ENCODE peak calls at places on chromosomes 5 and 9, in four cellular contexts. One of them, this sample, is unnamed.

GRCh38 chr9:129682381-129682780 is 16.9 kb downstream of the PRRX2 start:
- DNase-seq in gastrocnemius medialis: no peak
- DNase-seq in fibroblast of pulmonary artery: no peak
- DNase-seq in endothelial cell: no peak
- DNase-seq in this sample: no peak

GRCh38 chr9:7980691-7981289 is 181.2 kb upstream of the DMAC1 start:
- DNase-seq in gastrocnemius medialis: no peak
- DNase-seq in fibroblast of pulmonary artery: no peak
- DNase-seq in endothelial cell: no peak
- DNase-seq in this sample: no peak

GRCh38 chr9:129281506-129282145 is 103.6 kb upstream of the IER5L start:
- DNase-seq in gastrocnemius medialis: peak; percentile 2
- DNase-seq in fibroblast of pulmonary artery: no peak
- DNase-seq in endothelial cell: no peak
- DNase-seq in this sample: no peak

GRCh38 chr5:132734687-132735086 is 2.7 kb downstream of the KIF3A start:
- DNase-seq in gastrocnemius medialis: no peak
- DNase-seq in fibroblast of pulmonary artery: no peak
- DNase-seq in endothelial cell: no peak
- DNase-seq in this sample: no peak

GRCh38 chr9:126705767-126706697 is 92.3 kb downstream of the LMX1B start:
- DNase-seq in gastrocnemius medialis: peak; percentile 46
- DNase-seq in fibroblast of pulmonary artery: peak; percentile 45
- DNase-seq in endothelial cell: peak; percentile 75
- DNase-seq in this sample: peak; percentile 35

GRCh38 chr5:66436721-66437120 is 159.5 kb upstream of the MAST4 start:
- DNase-seq in gastrocnemius medialis: no peak
- DNase-seq in fibroblast of pulmonary artery: no peak
- DNase-seq in endothelial cell: no peak
- DNase-seq in this sample: no peak

GRCh38 chr5:164967354-164967753 is 1461.9 kb downstream of the MAT2B start:
- DNase-seq in gastrocnemius medialis: no peak
- DNase-seq in fibroblast of pulmonary artery: no peak
- DNase-seq in endothelial cell: no peak
- DNase-seq in this sample: no peak

GRCh38 chr9:92141144-92142129 is 26.2 kb upstream of the SPTLC1 start:
- DNase-seq in gastrocnemius medialis: no peak
- DNase-seq in fibroblast of pulmonary artery: peak; percentile 39
- DNase-seq in endothelial cell: peak; percentile 57
- DNase-seq in this sample: no peak

GRCh38 chr5:16902846-16903245 is 33.2 kb downstream of the MYO10 start:
- DNase-seq in gastrocnemius medialis: peak; percentile 25
- DNase-seq in fibroblast of pulmonary artery: no peak
- DNase-seq in endothelial cell: no peak
- DNase-seq in this sample: no peak

GRCh38 chr5:6899215-6899614 is 186.0 kb downstream of the TENT4A start:
- DNase-seq in gastrocnemius medialis: no peak
- DNase-seq in fibroblast of pulmonary artery: no peak
- DNase-seq in endothelial cell: no peak
- DNase-seq in this sample: no peak

GRCh38 chr5:73826761-73827450 is 200.9 kb downstream of the ARHGEF28 start:
- DNase-seq in gastrocnemius medialis: no peak
- DNase-seq in fibroblast of pulmonary artery: peak; percentile 71
- DNase-seq in endothelial cell: no peak
- DNase-seq in this sample: peak; percentile 73

GRCh38 chr9:40884072-40884901 is 244.2 kb downstream of the FOXD4L6 start:
- DNase-seq in gastrocnemius medialis: no peak
- DNase-seq in fibroblast of pulmonary artery: no peak
- DNase-seq in endothelial cell: no peak
- DNase-seq in this sample: no peak

GRCh38 chr9:6761306-6761705 is 3.5 kb downstream of the KDM4C start:
- DNase-seq in gastrocnemius medialis: no peak
- DNase-seq in fibroblast of pulmonary artery: no peak
- DNase-seq in endothelial cell: no peak
- DNase-seq in this sample: no peak

GRCh38 chr9:135095470-135096407 is 8.3 kb downstream of the OLFM1 start:
- DNase-seq in gastrocnemius medialis: no peak
- DNase-seq in fibroblast of pulmonary artery: no peak
- DNase-seq in endothelial cell: no peak
- DNase-seq in this sample: no peak

GRCh38 chr5:59660737-59661136 is 232.8 kb downstream of the PDE4D start:
- DNase-seq in gastrocnemius medialis: no peak
- DNase-seq in fibroblast of pulmonary artery: peak; percentile 60
- DNase-seq in endothelial cell: no peak
- DNase-seq in this sample: peak; percentile 30

GRCh38 chr9:94630833-94631232 is 8.5 kb downstream of the FBP1 start:
- DNase-seq in gastrocnemius medialis: no peak
- DNase-seq in fibroblast of pulmonary artery: no peak
- DNase-seq in endothelial cell: no peak
- DNase-seq in this sample: no peak

GRCh38 chr5:9058666-9059065 is 487.2 kb downstream of the SEMA5A start:
- DNase-seq in gastrocnemius medialis: no peak
- DNase-seq in fibroblast of pulmonary artery: no peak
- DNase-seq in endothelial cell: no peak
- DNase-seq in this sample: no peak

GRCh38 chr5:11946317-11946716 is 42.1 kb upstream of the CTNND2 start:
- DNase-seq in gastrocnemius medialis: no peak
- DNase-seq in fibroblast of pulmonary artery: no peak
- DNase-seq in endothelial cell: no peak
- DNase-seq in this sample: no peak

GRCh38 chr9:81427870-81428269 is 261.5 kb downstream of the TLE1 start:
- DNase-seq in gastrocnemius medialis: no peak
- DNase-seq in fibroblast of pulmonary artery: no peak
- DNase-seq in endothelial cell: no peak
- DNase-seq in this sample: no peak

GRCh38 chr9:32378496-32378895 is 5.9 kb upstream of the ACO1 start:
- DNase-seq in gastrocnemius medialis: no peak
- DNase-seq in fibroblast of pulmonary artery: peak; percentile 86
- DNase-seq in endothelial cell: peak; percentile 50
- DNase-seq in this sample: peak; percentile 77

GRCh38 chr5:148202531-148203092 is at the start of gene SPINK6:
- DNase-seq in gastrocnemius medialis: no peak
- DNase-seq in fibroblast of pulmonary artery: no peak
- DNase-seq in endothelial cell: no peak
- DNase-seq in this sample: no peak

GRCh38 chr5:6579535-6579934 is 53.3 kb downstream of the NSUN2 start:
- DNase-seq in gastrocnemius medialis: no peak
- DNase-seq in fibroblast of pulmonary artery: no peak
- DNase-seq in endothelial cell: no peak
- DNase-seq in this sample: no peak

GRCh38 chr9:77158772-77159513 is 18.4 kb upstream of the VPS13A start:
- DNase-seq in gastrocnemius medialis: no peak
- DNase-seq in fibroblast of pulmonary artery: peak; percentile 78
- DNase-seq in endothelial cell: peak; percentile 17
- DNase-seq in this sample: peak; percentile 21

GRCh38 chr5:75536694-75537360 is 25.1 kb downstream of the POLK start:
- DNase-seq in gastrocnemius medialis: no peak
- DNase-seq in fibroblast of pulmonary artery: no peak
- DNase-seq in endothelial cell: no peak
- DNase-seq in this sample: no peak

GRCh38 chr5:72624641-72625236 is 117.5 kb upstream of the ZNF366 start:
- DNase-seq in gastrocnemius medialis: peak; percentile 79
- DNase-seq in fibroblast of pulmonary artery: peak; percentile 54
- DNase-seq in endothelial cell: no peak
- DNase-seq in this sample: peak; percentile 65

GRCh38 chr9:96327694-96328352 is 25.8 kb upstream of the HSD17B3 start:
- DNase-seq in gastrocnemius medialis: no peak
- DNase-seq in fibroblast of pulmonary artery: peak; percentile 75
- DNase-seq in endothelial cell: peak; percentile 55
- DNase-seq in this sample: peak; percentile 61

GRCh38 chr9:131366745-131367401 is 27.0 kb upstream of the PRRC2B start:
- DNase-seq in gastrocnemius medialis: no peak
- DNase-seq in fibroblast of pulmonary artery: peak; percentile 79
- DNase-seq in endothelial cell: peak; percentile 36
- DNase-seq in this sample: peak; percentile 54
- TF ChIP-seq CTCF in gastrocnemius medialis: no peak
- TF ChIP-seq CTCF in fibroblast of pulmonary artery: peak; percentile 57
- TF ChIP-seq CTCF in endothelial cell: no peak
- TF ChIP-seq CTCF in this sample: peak; percentile 53

GRCh38 chr9:137254624-137255447 is at the start of gene NELFB:
- DNase-seq in gastrocnemius medialis: peak; percentile 85
- DNase-seq in fibroblast of pulmonary artery: peak; percentile 87
- DNase-seq in endothelial cell: peak; percentile 90
- DNase-seq in this sample: peak; percentile 78
- TF ChIP-seq CTCF in gastrocnemius medialis: no peak
- TF ChIP-seq CTCF in fibroblast of pulmonary artery: no peak
- TF ChIP-seq CTCF in endothelial cell: no peak
- TF ChIP-seq CTCF in this sample: peak; percentile 33

DNA sequence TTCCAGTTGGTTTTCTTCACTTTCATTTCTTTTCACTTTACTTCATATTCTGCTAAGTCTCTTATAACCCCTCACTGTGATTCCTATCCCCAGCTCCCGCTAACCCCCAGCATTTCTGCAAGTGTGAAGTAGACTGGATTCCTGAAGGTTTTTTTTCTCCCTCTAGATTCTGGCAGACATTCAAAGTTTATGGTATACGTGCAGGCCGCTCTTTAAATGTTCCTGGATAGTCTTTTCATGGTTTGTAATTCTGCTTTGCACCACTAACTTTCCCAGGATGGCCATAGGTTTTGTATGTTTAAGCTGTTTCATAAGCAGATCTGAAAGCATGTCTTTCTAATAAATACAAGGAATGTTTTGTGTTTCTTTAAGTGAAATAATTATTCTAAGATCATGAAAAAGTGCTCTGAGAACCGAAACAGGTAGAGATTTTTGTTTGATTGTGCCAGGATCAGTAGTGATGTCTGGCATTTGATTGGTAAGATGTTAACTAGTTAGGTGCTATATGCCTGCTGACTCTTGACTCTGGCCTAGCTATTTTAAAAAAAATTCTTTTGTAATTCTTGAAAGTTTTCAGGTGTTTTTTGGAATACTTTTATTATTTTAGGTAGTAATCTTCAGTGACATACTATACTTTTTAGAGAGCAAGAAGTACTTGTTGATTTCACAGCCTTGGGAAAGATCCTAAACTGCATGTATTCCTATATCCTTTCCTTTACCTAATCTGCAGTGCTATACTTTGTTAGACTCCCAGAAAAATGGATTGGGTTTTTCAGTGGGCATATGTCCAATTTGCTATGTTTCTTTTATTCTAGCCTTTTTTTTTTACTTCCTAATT is 29.7 kb downstream of the CNOT6 start:
- DNase-seq in gastrocnemius medialis: no peak
- DNase-seq in fibroblast of pulmonary artery: peak; percentile 7
- DNase-seq in endothelial cell: no peak
- DNase-seq in this sample: no peak
- TF ChIP-seq CTCF in gastrocnemius medialis: no peak
- TF ChIP-seq CTCF in fibroblast of pulmonary artery: no peak
- TF ChIP-seq CTCF in endothelial cell: no peak
- TF ChIP-seq CTCF in this sample: no peak

DNA sequence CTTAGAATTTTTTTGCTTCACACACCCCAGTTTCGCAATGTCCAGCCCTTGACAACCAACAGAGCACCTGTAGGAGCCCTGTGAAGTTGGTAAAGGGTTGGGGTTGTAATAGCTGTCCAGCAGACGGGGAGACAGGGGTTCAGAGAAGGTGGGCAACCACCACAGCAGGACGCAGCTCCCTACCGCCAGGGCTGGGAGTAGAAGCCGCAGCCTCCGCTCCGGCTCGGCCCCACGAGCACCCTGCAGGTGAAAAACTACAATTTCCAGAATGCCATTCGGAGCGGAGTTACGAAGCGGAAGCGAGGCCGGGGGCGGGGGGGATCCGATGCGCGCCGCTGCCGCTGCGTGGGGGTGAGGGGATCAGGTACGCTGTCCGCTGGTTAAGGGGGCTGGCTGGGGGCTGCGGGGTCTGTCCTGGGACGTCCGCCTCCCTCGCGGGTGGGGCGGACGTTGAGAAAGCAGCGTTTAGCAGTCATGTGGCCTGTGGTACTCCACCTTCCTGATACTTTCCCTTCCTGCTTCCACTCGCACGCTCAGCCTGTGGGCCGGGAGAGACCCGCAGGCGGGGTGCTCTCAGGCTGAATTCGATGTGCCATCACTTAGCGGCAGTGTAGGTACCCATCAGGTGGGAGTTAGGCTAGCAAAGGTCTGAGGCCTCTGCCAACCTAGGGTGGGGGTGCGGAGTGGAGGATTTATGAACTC is at the start of gene TRMT10B:
- DNase-seq in gastrocnemius medialis: peak; percentile 61
- DNase-seq in fibroblast of pulmonary artery: peak; percentile 75
- DNase-seq in endothelial cell: peak; percentile 63
- DNase-seq in this sample: peak; percentile 19
- TF ChIP-seq CTCF in gastrocnemius medialis: no peak
- TF ChIP-seq CTCF in fibroblast of pulmonary artery: no peak
- TF ChIP-seq CTCF in endothelial cell: no peak
- TF ChIP-seq CTCF in this sample: no peak

GRCh38 chr5:127290019-127290945 is at the start of gene MEGF10:
- DNase-seq in gastrocnemius medialis: peak; percentile 33
- DNase-seq in fibroblast of pulmonary artery: peak; percentile 42
- DNase-seq in endothelial cell: peak; percentile 70
- DNase-seq in this sample: no peak
- TF ChIP-seq CTCF in gastrocnemius medialis: peak; percentile 69
- TF ChIP-seq CTCF in fibroblast of pulmonary artery: peak; percentile 70
- TF ChIP-seq CTCF in endothelial cell: peak; percentile 54
- TF ChIP-seq CTCF in this sample: peak; percentile 78

GRCh38 chr5:94180761-94181160 is 437.6 kb downstream of the KIAA0825 start:
- DNase-seq in gastrocnemius medialis: no peak
- DNase-seq in fibroblast of pulmonary artery: no peak
- DNase-seq in endothelial cell: no peak
- DNase-seq in this sample: no peak

GRCh38 chr5:94181940-94182339 is 436.5 kb downstream of the KIAA0825 start:
- DNase-seq in gastrocnemius medialis: no peak
- DNase-seq in fibroblast of pulmonary artery: no peak
- DNase-seq in endothelial cell: no peak
- DNase-seq in this sample: peak; percentile 28

GRCh38 chr5:94188725-94189124 is 429.7 kb downstream of the KIAA0825 start:
- DNase-seq in gastrocnemius medialis: no peak
- DNase-seq in fibroblast of pulmonary artery: no peak
- DNase-seq in endothelial cell: no peak
- DNase-seq in this sample: no peak

DNA sequence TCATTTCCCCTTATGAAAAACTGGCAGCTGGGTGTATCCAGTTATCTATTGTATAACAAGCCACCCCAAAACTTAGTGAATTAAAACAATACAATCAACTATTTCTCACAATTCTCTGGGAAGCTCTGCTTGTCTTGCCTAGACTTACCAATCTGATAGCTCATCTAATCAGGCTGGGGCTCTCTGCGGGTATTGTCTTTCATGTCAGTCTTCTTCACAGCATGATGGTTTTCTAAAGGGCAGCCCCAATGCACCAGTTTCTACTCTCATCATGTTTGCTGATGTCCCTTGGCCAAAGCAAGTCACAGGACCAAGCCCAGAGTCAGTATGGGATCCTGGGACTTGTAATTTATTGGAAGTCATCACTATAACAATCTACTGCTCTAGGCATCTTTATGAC is 433.5 kb downstream of the KIAA0825 start:
- DNase-seq in gastrocnemius medialis: no peak
- DNase-seq in fibroblast of pulmonary artery: no peak
- DNase-seq in endothelial cell: no peak
- DNase-seq in this sample: no peak
- TF ChIP-seq CTCF in gastrocnemius medialis: no peak
- TF ChIP-seq CTCF in fibroblast of pulmonary artery: no peak
- TF ChIP-seq CTCF in endothelial cell: no peak
- TF ChIP-seq CTCF in this sample: no peak

GRCh38 chr5:151684690-151685361 is 1.9 kb downstream of the SPARC start:
- DNase-seq in gastrocnemius medialis: peak; percentile 51
- DNase-seq in fibroblast of pulmonary artery: peak; percentile 96
- DNase-seq in endothelial cell: peak; percentile 38
- DNase-seq in this sample: peak; percentile 98
- TF ChIP-seq CTCF in gastrocnemius medialis: peak; percentile 19
- TF ChIP-seq CTCF in fibroblast of pulmonary artery: peak; percentile 43
- TF ChIP-seq CTCF in endothelial cell: peak; percentile 22
- TF ChIP-seq CTCF in this sample: peak; percentile 73

This sample was measured in HFFc6.